ENCODE peak calls at places on chromosomes 7 and 10, in four cellular contexts. L is iPS DF 6.9, D is HCT116, O is sigmoid colon. E is an unnamed sample. For H3K27me3, the result is how much of the 10 kb centered on the place peaks cover.

GRCh38 chr10:47189802-47190201 is 110.2 kb upstream of the GDF10 start:
- DNase-seq in L (no peak), D (no peak), O (no peak), E (no peak)

GRCh38 chr7:94313926-94314325 is 80.8 kb upstream of the COL1A2 start:
- DNase-seq in O (no peak), L (no peak), D (no peak), E (no peak)

GRCh38 chr10:105742184-105742583 is 1101.1 kb downstream of the SORCS3 start:
- DNase-seq in L (no peak), O (no peak), D (no peak), E (no peak)

GRCh38 chr7:139127648-139128047 is 18.1 kb upstream of the ZC3HAV1 start:
- DNase-seq in O (no peak), L (no peak), D (no peak), E (no peak)

GRCh38 chr7:47763063-47763974 is 181.4 kb upstream of the TNS3 start:
- DNase-seq in O (no peak), D (no peak), L (no peak), E (no peak)

GRCh38 chr7:113504142-113504541 is 385.8 kb upstream of the SMIM30 start:
- DNase-seq in L (no peak), O (no peak), D (no peak), E (no peak)

GRCh38 chr7:121286742-121287699 is 41.8 kb upstream of the WNT16 start:
- DNase-seq in L (no peak), D (no peak), O (no peak), E (no peak)

GRCh38 chr10:133008736-133009135 is 66.4 kb upstream of the CFAP46 start:
- DNase-seq in L (no peak), O (no peak), D (no peak), E (no peak)

GRCh38 chr10:8912108-8912507 is 857.6 kb downstream of the GATA3 start:
- DNase-seq in L (no peak), O (no peak), D (no peak), E (no peak)

GRCh38 chr7:156941393-156942182 is 7.9 kb upstream of the NOM1 start:
- DNase-seq in D (no peak), L (no peak), O (no peak), E (no peak)

GRCh38 chr10:103448751-103449150 is 3.4 kb downstream of the CALHM2 start:
- DNase-seq in O (peak), D (no peak), L (no peak), E (no peak)

GRCh38 chr7:127393370-127394058 is 1.0 kb upstream of the ZNF800 start:
- DNase-seq in D (no peak), O (peak), L (no peak), E (no peak)

GRCh38 chr7:5692112-5692844 is 89.2 kb downstream of the RNF216 start:
- DNase-seq in L (no peak), D (no peak), O (peak), E (no peak)

GRCh38 chr10:126913316-126913715 is 8.1 kb downstream of the DOCK1 start:
- DNase-seq in L (no peak), D (no peak), O (no peak), E (no peak)

GRCh38 chr10:25631471-25631870 is 302.6 kb upstream of the MYO3A start:
- DNase-seq in O (no peak), L (no peak), D (no peak), E (no peak)

GRCh38 chr7:151817981-151818673 is 58.8 kb downstream of the PRKAG2 start:
- DNase-seq in D (no peak), O (no peak), L (no peak), E (no peak)

GRCh38 chr7:50214141-50214670 is 90.3 kb upstream of the IKZF1 start:
- DNase-seq in D (no peak), L (no peak), O (no peak), E (no peak)

GRCh38 chr10:79381804-79382221 is 34.5 kb downstream of the PPIF start:
- DNase-seq in O (peak), L (no peak), D (no peak), E (peak)

GRCh38 chr10:11446133-11446532 is 165.3 kb downstream of the USP6NL start:
- DNase-seq in L (no peak), O (no peak), D (no peak), E (no peak)

GRCh38 chr10:69360485-69361302 is 56.0 kb downstream of the TACR2 start:
- DNase-seq in L (no peak), D (no peak), O (peak), E (no peak)

GRCh38 chr7:5426226-5426475 is 2.5 kb upstream of the TNRC18 start:
- DNase-seq in L (no peak), D (no peak), O (no peak), E (no peak)

GRCh38 chr7:620052-620451 is 100.4 kb upstream of the PDGFA start:
- DNase-seq in O (no peak), D (no peak), L (no peak), E (peak)

GRCh38 chr7:111517441-111518037 is 44.8 kb downstream of the IMMP2L start:
- DNase-seq in D (no peak), L (no peak), O (no peak), E (no peak)

DNA sequence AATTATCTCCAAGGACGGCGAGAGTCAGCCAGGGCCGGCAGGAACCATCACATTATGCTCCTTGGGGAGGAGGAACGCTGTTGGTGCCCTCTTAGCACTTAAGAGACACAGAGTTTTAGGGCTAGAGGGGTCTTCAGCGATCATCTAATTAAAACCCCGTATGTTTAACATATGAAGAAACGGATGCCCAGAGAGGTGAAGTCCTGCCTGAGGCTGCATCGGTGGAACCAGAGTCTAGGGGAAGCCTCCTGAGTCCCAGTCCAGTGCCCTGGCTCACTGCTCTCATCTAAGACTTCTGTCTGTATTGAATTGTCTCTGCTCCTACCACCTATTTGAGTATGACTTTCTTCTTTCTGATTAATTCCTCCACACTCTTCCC is 688 bp upstream of the ABCB4 start:
- DNase-seq in L (no peak), O (no peak), D (no peak), E (no peak)
- H3K4me3 ChIP-seq in L (peak), O (peak), D (no peak), E (no peak)

GRCh38 chr10:43268491-43268890 is 1.6 kb upstream of the RASGEF1A start:
- DNase-seq in O (no peak), D (no peak), L (no peak), E (no peak)
- H3K27me3 ChIP-seq in O (half or more), D (under half), L (under half), E (half or more)

GRCh38 chr10:7475954-7476353 is 65.1 kb upstream of the SFMBT2 start:
- DNase-seq in D (no peak), O (no peak), L (no peak), E (no peak)
- H3K4me3 ChIP-seq in D (no peak), O (no peak), L (no peak), E (no peak)

GRCh38 chr7:51256916-51257315 is 59.7 kb downstream of the COBL start:
- DNase-seq in O (no peak), D (no peak), L (no peak), E (no peak)
- H3K27me3 ChIP-seq in O (under half), D (under half), L (under half), E (under half)

GRCh38 chr10:44863344-44864041 is 47.6 kb upstream of the TMEM72 start:
- DNase-seq in L (no peak), D (no peak), O (no peak), E (no peak)
- H3K4me3 ChIP-seq in L (no peak), D (no peak), O (no peak), E (no peak)

GRCh38 chr10:6588082-6588481 is 8.0 kb upstream of the PRKCQ start:
- DNase-seq in O (no peak), D (no peak), L (no peak), E (peak)

GRCh38 chr10:6591668-6592067 is 11.6 kb upstream of the PRKCQ start:
- DNase-seq in D (no peak), O (no peak), L (no peak), E (no peak)

GRCh38 chr10:6590100-6590499 is 10.0 kb upstream of the PRKCQ start:
- DNase-seq in L (no peak), D (no peak), O (no peak), E (no peak)

GRCh38 chr10:6592080-6592479 is 12.0 kb upstream of the PRKCQ start:
- DNase-seq in D (no peak), O (no peak), L (no peak), E (no peak)

GRCh38 chr10:6589287-6590094 is 9.4 kb upstream of the PRKCQ start:
- DNase-seq in L (no peak), O (no peak), D (no peak), E (no peak)
- H3K27me3 ChIP-seq in L (under half), O (under half), D (half or more), E (under half)

DNA sequence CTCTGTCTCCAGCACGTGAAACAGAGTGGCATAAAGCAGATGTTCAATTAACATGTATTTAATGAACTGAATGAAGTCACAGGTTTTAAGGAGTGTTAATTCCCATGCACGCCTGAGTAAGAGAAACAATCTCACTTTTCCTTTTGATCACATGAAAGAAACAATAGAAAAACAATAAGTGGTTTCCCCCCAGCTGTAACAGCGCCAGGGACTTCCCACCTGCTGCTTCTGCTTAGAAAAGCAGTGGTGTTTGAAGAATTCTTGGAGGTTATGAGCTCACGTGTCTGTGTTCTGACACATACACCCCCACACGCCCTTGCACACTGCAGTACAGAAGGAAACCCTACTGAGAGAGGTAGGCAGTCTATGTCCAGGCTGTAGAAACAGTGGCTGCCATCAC is 51.3 kb upstream of the FRMD4A start:
- DNase-seq in D (no peak), O (no peak), L (no peak), E (no peak)
- H3K4me3 ChIP-seq in D (no peak), O (no peak), L (no peak), E (no peak)

E was measured in HAP-1.